ENCODE peak calls at places on chromosomes 3 and 15, in nine cellular contexts. One of them, this sample, is unnamed.

GRCh38 chr3:177615015-177615414 is 417.7 kb upstream of the TBL1XR1 start:
- DNase-seq in WTC11: no peak
- DNase-seq in NCI-H1694 treated with DMSO at 0.1 percent for 48 hours: no peak
- DNase-seq in stimulated activated CD4-positive, alpha-beta T cell treated with anti-CD3 and anti-CD28 coated beads, Interleukin-2, amount 100 ng/mL, for 48 hours: no peak
- DNase-seq in left ventricle myocardium superior: peak; percentile 78
- DNase-seq in astrocyte of the spinal cord: peak; percentile 99
- DNase-seq in SK-N-DZ: no peak
- DNase-seq in NCI-H2081: peak; percentile 85
- DNase-seq in body of pancreas: peak; percentile 75
- DNase-seq in this sample: no peak

GRCh38 chr15:47332481-47332880 is 384.8 kb upstream of the SEMA6D start:
- DNase-seq in stimulated activated CD4-positive, alpha-beta T cell treated with anti-CD3 and anti-CD28 coated beads, Interleukin-2, amount 100 ng/mL, for 48 hours: no peak
- DNase-seq in SK-N-DZ: no peak
- DNase-seq in astrocyte of the spinal cord: peak; percentile 13
- DNase-seq in NCI-H2081: no peak
- DNase-seq in left ventricle myocardium superior: no peak
- DNase-seq in WTC11: no peak
- DNase-seq in body of pancreas: no peak
- DNase-seq in NCI-H1694 treated with DMSO at 0.1 percent for 48 hours: no peak
- DNase-seq in this sample: no peak

GRCh38 chr3:81788044-81788443 is 26.6 kb upstream of the GBE1 start:
- DNase-seq in astrocyte of the spinal cord: no peak
- DNase-seq in NCI-H2081: no peak
- DNase-seq in SK-N-DZ: no peak
- DNase-seq in stimulated activated CD4-positive, alpha-beta T cell treated with anti-CD3 and anti-CD28 coated beads, Interleukin-2, amount 100 ng/mL, for 48 hours: no peak
- DNase-seq in body of pancreas: no peak
- DNase-seq in WTC11: no peak
- DNase-seq in NCI-H1694 treated with DMSO at 0.1 percent for 48 hours: no peak
- DNase-seq in left ventricle myocardium superior: no peak
- DNase-seq in this sample: no peak

GRCh38 chr15:89761009-89761831 is 10.2 kb upstream of the MESP1 start:
- DNase-seq in NCI-H1694 treated with DMSO at 0.1 percent for 48 hours: no peak
- DNase-seq in stimulated activated CD4-positive, alpha-beta T cell treated with anti-CD3 and anti-CD28 coated beads, Interleukin-2, amount 100 ng/mL, for 48 hours: no peak
- DNase-seq in WTC11: no peak
- DNase-seq in SK-N-DZ: no peak
- DNase-seq in left ventricle myocardium superior: no peak
- DNase-seq in NCI-H2081: no peak
- DNase-seq in astrocyte of the spinal cord: no peak
- DNase-seq in body of pancreas: peak; percentile 77
- DNase-seq in this sample: no peak

GRCh38 chr3:182083112-182083511 is 371.4 kb downstream of the SOX2 start:
- DNase-seq in WTC11: no peak
- DNase-seq in body of pancreas: no peak
- DNase-seq in astrocyte of the spinal cord: peak; percentile 55
- DNase-seq in stimulated activated CD4-positive, alpha-beta T cell treated with anti-CD3 and anti-CD28 coated beads, Interleukin-2, amount 100 ng/mL, for 48 hours: no peak
- DNase-seq in left ventricle myocardium superior: no peak
- DNase-seq in NCI-H1694 treated with DMSO at 0.1 percent for 48 hours: no peak
- DNase-seq in SK-N-DZ: no peak
- DNase-seq in NCI-H2081: no peak
- DNase-seq in this sample: no peak

GRCh38 chr15:51425517-51426033 is 84.1 kb downstream of the GLDN start:
- DNase-seq in left ventricle myocardium superior: no peak
- DNase-seq in stimulated activated CD4-positive, alpha-beta T cell treated with anti-CD3 and anti-CD28 coated beads, Interleukin-2, amount 100 ng/mL, for 48 hours: no peak
- DNase-seq in NCI-H1694 treated with DMSO at 0.1 percent for 48 hours: no peak
- DNase-seq in NCI-H2081: no peak
- DNase-seq in body of pancreas: no peak
- DNase-seq in SK-N-DZ: no peak
- DNase-seq in astrocyte of the spinal cord: no peak
- DNase-seq in WTC11: no peak
- DNase-seq in this sample: no peak

GRCh38 chr3:141410861-141411771 is 42.8 kb downstream of the ZBTB38 start:
- DNase-seq in NCI-H2081: no peak
- DNase-seq in left ventricle myocardium superior: no peak
- DNase-seq in WTC11: no peak
- DNase-seq in NCI-H1694 treated with DMSO at 0.1 percent for 48 hours: no peak
- DNase-seq in SK-N-DZ: no peak
- DNase-seq in stimulated activated CD4-positive, alpha-beta T cell treated with anti-CD3 and anti-CD28 coated beads, Interleukin-2, amount 100 ng/mL, for 48 hours: peak; percentile 21
- DNase-seq in astrocyte of the spinal cord: peak; percentile 56
- DNase-seq in body of pancreas: no peak
- DNase-seq in this sample: peak; percentile 35

GRCh38 chr3:8681349-8681748 is 36.8 kb upstream of the SSUH2 start:
- DNase-seq in stimulated activated CD4-positive, alpha-beta T cell treated with anti-CD3 and anti-CD28 coated beads, Interleukin-2, amount 100 ng/mL, for 48 hours: no peak
- DNase-seq in body of pancreas: no peak
- DNase-seq in astrocyte of the spinal cord: no peak
- DNase-seq in NCI-H2081: no peak
- DNase-seq in left ventricle myocardium superior: no peak
- DNase-seq in WTC11: no peak
- DNase-seq in SK-N-DZ: no peak
- DNase-seq in NCI-H1694 treated with DMSO at 0.1 percent for 48 hours: no peak
- DNase-seq in this sample: no peak

GRCh38 chr3:67558429-67558828 is 96.0 kb downstream of the SUCLG2 start:
- DNase-seq in WTC11: no peak
- DNase-seq in left ventricle myocardium superior: no peak
- DNase-seq in body of pancreas: no peak
- DNase-seq in SK-N-DZ: no peak
- DNase-seq in NCI-H2081: no peak
- DNase-seq in stimulated activated CD4-positive, alpha-beta T cell treated with anti-CD3 and anti-CD28 coated beads, Interleukin-2, amount 100 ng/mL, for 48 hours: no peak
- DNase-seq in astrocyte of the spinal cord: peak; percentile 22
- DNase-seq in NCI-H1694 treated with DMSO at 0.1 percent for 48 hours: no peak
- DNase-seq in this sample: no peak

GRCh38 chr3:186663351-186664118 is 2.3 kb upstream of the HRG start:
- DNase-seq in astrocyte of the spinal cord: no peak
- DNase-seq in NCI-H2081: no peak
- DNase-seq in stimulated activated CD4-positive, alpha-beta T cell treated with anti-CD3 and anti-CD28 coated beads, Interleukin-2, amount 100 ng/mL, for 48 hours: no peak
- DNase-seq in left ventricle myocardium superior: no peak
- DNase-seq in body of pancreas: no peak
- DNase-seq in NCI-H1694 treated with DMSO at 0.1 percent for 48 hours: no peak
- DNase-seq in WTC11: no peak
- DNase-seq in SK-N-DZ: no peak
- DNase-seq in this sample: no peak

GRCh38 chr3:117874028-117874765 is 1160.4 kb downstream of the IGSF11 start:
- DNase-seq in NCI-H2081: no peak
- DNase-seq in SK-N-DZ: no peak
- DNase-seq in body of pancreas: no peak
- DNase-seq in astrocyte of the spinal cord: no peak
- DNase-seq in left ventricle myocardium superior: no peak
- DNase-seq in stimulated activated CD4-positive, alpha-beta T cell treated with anti-CD3 and anti-CD28 coated beads, Interleukin-2, amount 100 ng/mL, for 48 hours: no peak
- DNase-seq in NCI-H1694 treated with DMSO at 0.1 percent for 48 hours: no peak
- DNase-seq in WTC11: no peak
- DNase-seq in this sample: no peak

GRCh38 chr15:68210821-68211655 is 5.9 kb upstream of the CALML4 start:
- DNase-seq in left ventricle myocardium superior: peak; percentile 79
- DNase-seq in astrocyte of the spinal cord: peak; percentile 46
- DNase-seq in stimulated activated CD4-positive, alpha-beta T cell treated with anti-CD3 and anti-CD28 coated beads, Interleukin-2, amount 100 ng/mL, for 48 hours: peak; percentile 54
- DNase-seq in body of pancreas: peak; percentile 62
- DNase-seq in NCI-H2081: peak; percentile 30
- DNase-seq in WTC11: peak; percentile 87
- DNase-seq in SK-N-DZ: peak; percentile 47
- DNase-seq in NCI-H1694 treated with DMSO at 0.1 percent for 48 hours: peak; percentile 25
- DNase-seq in this sample: peak; percentile 40

GRCh38 chr3:141386611-141387110 is 18.4 kb downstream of the ZBTB38 start:
- DNase-seq in SK-N-DZ: peak; percentile 60
- DNase-seq in NCI-H1694 treated with DMSO at 0.1 percent for 48 hours: peak; percentile 89
- DNase-seq in NCI-H2081: peak; percentile 72
- DNase-seq in WTC11: no peak
- DNase-seq in left ventricle myocardium superior: no peak
- DNase-seq in body of pancreas: no peak
- DNase-seq in stimulated activated CD4-positive, alpha-beta T cell treated with anti-CD3 and anti-CD28 coated beads, Interleukin-2, amount 100 ng/mL, for 48 hours: no peak
- DNase-seq in astrocyte of the spinal cord: no peak
- DNase-seq in this sample: no peak

GRCh38 chr3:27078246-27078913 is 290.8 kb downstream of the NEK10 start:
- DNase-seq in NCI-H2081: no peak
- DNase-seq in NCI-H1694 treated with DMSO at 0.1 percent for 48 hours: no peak
- DNase-seq in SK-N-DZ: no peak
- DNase-seq in body of pancreas: no peak
- DNase-seq in WTC11: no peak
- DNase-seq in astrocyte of the spinal cord: no peak
- DNase-seq in left ventricle myocardium superior: no peak
- DNase-seq in stimulated activated CD4-positive, alpha-beta T cell treated with anti-CD3 and anti-CD28 coated beads, Interleukin-2, amount 100 ng/mL, for 48 hours: no peak
- DNase-seq in this sample: no peak

GRCh38 chr3:5267253-5267652 is 79.7 kb downstream of the EDEM1 start:
- DNase-seq in stimulated activated CD4-positive, alpha-beta T cell treated with anti-CD3 and anti-CD28 coated beads, Interleukin-2, amount 100 ng/mL, for 48 hours: no peak
- DNase-seq in NCI-H2081: no peak
- DNase-seq in astrocyte of the spinal cord: no peak
- DNase-seq in body of pancreas: no peak
- DNase-seq in WTC11: no peak
- DNase-seq in SK-N-DZ: no peak
- DNase-seq in NCI-H1694 treated with DMSO at 0.1 percent for 48 hours: no peak
- DNase-seq in left ventricle myocardium superior: no peak
- DNase-seq in this sample: no peak

GRCh38 chr15:74655424-74655823 is 39.8 kb downstream of the CLK3 start:
- DNase-seq in astrocyte of the spinal cord: peak; percentile 53
- DNase-seq in left ventricle myocardium superior: no peak
- DNase-seq in WTC11: no peak
- DNase-seq in NCI-H2081: peak; percentile 58
- DNase-seq in stimulated activated CD4-positive, alpha-beta T cell treated with anti-CD3 and anti-CD28 coated beads, Interleukin-2, amount 100 ng/mL, for 48 hours: no peak
- DNase-seq in body of pancreas: no peak
- DNase-seq in SK-N-DZ: peak; percentile 55
- DNase-seq in NCI-H1694 treated with DMSO at 0.1 percent for 48 hours: no peak
- DNase-seq in this sample: peak; percentile 38

GRCh38 chr3:38119802-38120689 is 16.9 kb downstream of the ACAA1 start:
- DNase-seq in left ventricle myocardium superior: peak; percentile 25
- DNase-seq in WTC11: peak; percentile 1
- DNase-seq in stimulated activated CD4-positive, alpha-beta T cell treated with anti-CD3 and anti-CD28 coated beads, Interleukin-2, amount 100 ng/mL, for 48 hours: no peak
- DNase-seq in astrocyte of the spinal cord: no peak
- DNase-seq in NCI-H2081: no peak
- DNase-seq in body of pancreas: peak; percentile 11
- DNase-seq in NCI-H1694 treated with DMSO at 0.1 percent for 48 hours: no peak
- DNase-seq in SK-N-DZ: no peak
- DNase-seq in this sample: no peak

GRCh38 chr3:115834068-115834467 is 210.8 kb downstream of the GAP43 start:
- DNase-seq in NCI-H1694 treated with DMSO at 0.1 percent for 48 hours: no peak
- DNase-seq in left ventricle myocardium superior: no peak
- DNase-seq in NCI-H2081: no peak
- DNase-seq in body of pancreas: no peak
- DNase-seq in astrocyte of the spinal cord: peak; percentile 90
- DNase-seq in SK-N-DZ: no peak
- DNase-seq in stimulated activated CD4-positive, alpha-beta T cell treated with anti-CD3 and anti-CD28 coated beads, Interleukin-2, amount 100 ng/mL, for 48 hours: no peak
- DNase-seq in WTC11: no peak
- DNase-seq in this sample: no peak